ENCODE peak calls at places on chromosomes 13 and 19, in five cellular contexts. N, R, G, L and I are unnamed samples.

GRCh38 chr19:35380450-35381124 is 9.7 kb downstream of the GPR42 start:
- DNase-seq in N (no peak), R (no peak), G (no peak), L (no peak), I (peak)

GRCh38 chr19:41753159-41753558 is 2.2 kb upstream of the CEACAM6 start:
- DNase-seq in N (peak), R (no peak), G (peak), L (peak), I (peak)

GRCh38 chr19:55640043-55640576 is 692 bp upstream of the ZNF580 start:
- DNase-seq in N (no peak), R (no peak), G (peak), L (peak), I (peak)

GRCh38 chr19:3253270-3253669 is 28.8 kb downstream of the CELF5 start:
- DNase-seq in N (no peak), R (no peak), G (no peak), L (no peak), I (peak)

GRCh38 chr13:97436845-97437244 is 2.9 kb downstream of the RAP2A start:
- DNase-seq in N (no peak), R (no peak), G (no peak), L (no peak), I (no peak)

GRCh38 chr19:36097036-36097435 is 13.9 kb upstream of the OVOL3 start:
- DNase-seq in N (no peak), R (no peak), G (no peak), L (no peak), I (no peak)

GRCh38 chr13:52070929-52071523 is 46.5 kb downstream of the UTP14C start:
- DNase-seq in N (no peak), R (no peak), G (no peak), L (peak), I (peak)

GRCh38 chr19:13834308-13834790 is 39.1 kb downstream of the ZSWIM4 start:
- DNase-seq in N (no peak), R (no peak), G (no peak), L (peak), I (no peak)

GRCh38 chr13:21231426-21231945 is 55.0 kb downstream of the MRPL57 start:
- DNase-seq in N (no peak), R (no peak), G (peak), L (peak), I (no peak)

GRCh38 chr19:18675779-18676178 is 7.7 kb upstream of the CRTC1 start:
- DNase-seq in N (no peak), R (no peak), G (no peak), L (peak), I (peak)

GRCh38 chr13:29937836-29938235 is 87.4 kb upstream of the UBL3 start:
- DNase-seq in N (no peak), R (no peak), G (peak), L (no peak), I (no peak)

GRCh38 chr13:29706923-29707322 is 111.4 kb upstream of the SLC7A1 start:
- DNase-seq in N (no peak), R (no peak), G (no peak), L (no peak), I (no peak)

GRCh38 chr13:99124695-99125334 is 75.8 kb upstream of the UBAC2 start:
- DNase-seq in N (no peak), R (peak), G (peak), L (peak), I (peak)

GRCh38 chr13:106105153-106105552 is 430.3 kb downstream of the EFNB2 start:
- DNase-seq in N (no peak), R (no peak), G (no peak), L (peak), I (no peak)

GRCh38 chr13:48094404-48094780 is 512 bp downstream of the MED4 start:
- DNase-seq in N (no peak), R (no peak), G (no peak), L (peak), I (peak)

GRCh38 chr13:42071667-42072419 is 23.4 kb downstream of the DGKH start:
- DNase-seq in N (no peak), R (no peak), G (no peak), L (no peak), I (peak)

GRCh38 chr19:10769533-10770491 is 51.9 kb downstream of the DNM2 start:
- DNase-seq in N (peak), R (no peak), G (no peak), L (peak), I (peak)